ENCODE peak calls at places on chromosome 22, in eight cellular contexts. R, F, O, A, H, C, N and V are unnamed samples.

GRCh38 chr22:39173787-39174497 is 21.5 kb upstream of the CBX7 start:
- DNase-seq in R (no peak), F (no peak), O (no peak), A (peak; percentile 54), H (no peak), C (peak; percentile 52), N (no peak), V (no peak)

GRCh38 chr22:38923463-38924196 is 33.8 kb upstream of the APOBEC3A start:
- DNase-seq in R (peak; percentile 77), F (no peak), O (peak; percentile 46), A (no peak), H (no peak), C (peak; percentile 23), N (peak; percentile 78), V (peak; percentile 28)

GRCh38 chr22:44245438-44245837 is 64.7 kb downstream of the PARVG start:
- DNase-seq in R (peak; percentile 26), F (peak; percentile 81), O (no peak), A (no peak), H (no peak), C (no peak), N (no peak), V (no peak)

GRCh38 chr22:39288135-39288898 is 31.1 kb downstream of the RPL3 start:
- DNase-seq in R (no peak), F (no peak), O (no peak), A (no peak), H (no peak), C (no peak), N (no peak), V (no peak)

GRCh38 chr22:41810022-41810421 is 9.5 kb downstream of the CCDC134 start:
- DNase-seq in R (no peak), F (no peak), O (no peak), A (no peak), H (no peak), C (no peak), N (no peak), V (no peak)

GRCh38 chr22:30210235-30210831 is 36.2 kb downstream of the LIF start:
- DNase-seq in R (no peak), F (no peak), O (no peak), A (no peak), H (no peak), C (peak; percentile 43), N (peak; percentile 52), V (no peak)

GRCh38 chr22:29359469-29359868 is 28.9 kb downstream of the AP1B1 start:
- DNase-seq in R (peak; percentile 37), F (no peak), O (no peak), A (no peak), H (no peak), C (peak; percentile 67), N (no peak), V (no peak)

GRCh38 chr22:22901578-22902218 is 14.1 kb downstream of the IGLL5 start:
- DNase-seq in R (no peak), F (no peak), O (no peak), A (no peak), H (peak; percentile 65), C (no peak), N (no peak), V (no peak)

GRCh38 chr22:28283025-28283654 is 364.1 kb upstream of the PITPNB start:
- DNase-seq in R (no peak), F (no peak), O (no peak), A (no peak), H (no peak), C (no peak), N (no peak), V (no peak)

GRCh38 chr22:38549106-38549884 is 20.7 kb downstream of the DMC1 start:
- DNase-seq in R (no peak), F (no peak), O (no peak), A (no peak), H (no peak), C (no peak), N (no peak), V (no peak)

GRCh38 chr22:46202897-46203589 is 47.0 kb downstream of the CDPF1 start:
- DNase-seq in R (no peak), F (no peak), O (no peak), A (no peak), H (no peak), C (no peak), N (no peak), V (no peak)

GRCh38 chr22:46463435-46464227 is 73.8 kb downstream of the CELSR1 start:
- DNase-seq in R (no peak), F (no peak), O (no peak), A (no peak), H (no peak), C (no peak), N (no peak), V (no peak)

GRCh38 chr22:30701872-30702271 is 7.2 kb downstream of the OSBP2 start:
- DNase-seq in R (no peak), F (no peak), O (no peak), A (no peak), H (no peak), C (no peak), N (no peak), V (no peak)

GRCh38 chr22:36563001-36563400 is 34.0 kb upstream of the EIF3D start:
- DNase-seq in R (no peak), F (no peak), O (no peak), A (no peak), H (no peak), C (no peak), N (no peak), V (no peak)
- H3K27me3 ChIP-seq in R (peaks cover 3% of the 10 kb centered on the region), F (peaks cover 8% of the 10 kb centered on the region), O (peaks cover 9% of the 10 kb centered on the region), A (peaks cover 12% of the 10 kb centered on the region), H (peaks cover 2% of the 10 kb centered on the region), C (no peaks in the 10 kb centered on the region), N (no peaks in the 10 kb centered on the region), V (no peaks in the 10 kb centered on the region)

GRCh38 chr22:24989541-24989951 is 37.0 kb downstream of the KIAA1671 start:
- DNase-seq in R (no peak), F (no peak), O (no peak), A (no peak), H (no peak), C (no peak), N (no peak), V (no peak)
- H3K4me3 ChIP-seq in R (no peak overlapping the region), F (no peak overlapping the region), O (no peak overlapping the region), A (no peak overlapping the region), H (no peak overlapping the region), C (no peak overlapping the region), N (no peak overlapping the region), V (no peak overlapping the region)

GRCh38 chr22:50445071-50445879 is 29.6 kb downstream of the SBF1 start:
- DNase-seq in R (peak; percentile 68), F (no peak), O (peak; percentile 6), A (no peak), H (no peak), C (no peak), N (no peak), V (no peak)
- H3K36me3 ChIP-seq in R (peaks cover 12% of the 10 kb centered on the region), F (peaks cover 42% of the 10 kb centered on the region), O (peaks cover 49% of the 10 kb centered on the region), A (peaks cover 15% of the 10 kb centered on the region), H (peaks cover 25% of the 10 kb centered on the region), C (peaks cover 6% of the 10 kb centered on the region), N (peaks cover 3% of the 10 kb centered on the region), V (peaks cover 34% of the 10 kb centered on the region)

GRCh38 chr22:25417792-25418191 is 146.7 kb upstream of the GRK3 start:
- DNase-seq in R (no peak), F (no peak), O (no peak), A (no peak), H (no peak), C (no peak), N (no peak), V (no peak)
- H3K27me3 ChIP-seq in R (no peaks in the 10 kb centered on the region), F (peaks cover 34% of the 10 kb centered on the region), O (peaks cover 10% of the 10 kb centered on the region), A (peaks cover 16% of the 10 kb centered on the region), H (peaks cover 3% of the 10 kb centered on the region), C (peaks cover 20% of the 10 kb centered on the region), N (no peaks in the 10 kb centered on the region), V (no peaks in the 10 kb centered on the region)

GRCh38 chr22:37187891-37188761 is at the start of gene C1QTNF6:
- DNase-seq in R (no peak), F (no peak), O (no peak), A (no peak), H (no peak), C (peak; percentile 95), N (no peak), V (no peak)
- H3K4me3 ChIP-seq in R (no peak within 1 kb of the TSS), F (peak within 1 kb of the TSS; percentile 40), O (peak within 1 kb of the TSS; percentile 39), A (no peak within 1 kb of the TSS), H (no peak within 1 kb of the TSS), C (no peak within 1 kb of the TSS), N (no peak within 1 kb of the TSS), V (peak within 1 kb of the TSS; percentile 67)

DNA sequence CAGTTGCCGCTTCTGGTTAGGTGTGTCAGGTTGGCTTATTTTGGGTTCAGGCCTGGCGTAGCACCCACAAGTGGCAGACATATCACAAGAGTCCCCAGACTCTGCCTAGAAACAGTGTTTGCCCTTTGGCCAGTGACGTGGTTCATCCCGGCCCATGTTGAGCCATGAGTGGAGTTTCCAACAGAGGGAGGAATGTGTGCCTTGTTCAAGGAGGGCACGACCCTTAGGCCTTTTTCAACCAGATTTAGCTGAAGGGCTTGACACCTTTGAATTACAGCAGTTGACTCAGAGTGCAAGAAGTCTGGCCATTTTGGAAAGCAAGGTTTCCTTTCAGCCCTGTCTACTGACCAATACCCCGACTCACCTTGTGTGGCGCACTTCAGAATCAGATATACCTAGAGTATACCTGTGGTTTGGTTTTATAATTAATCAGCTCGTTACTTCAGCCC is 15.1 kb upstream of the AIFM3 start:
- DNase-seq in R (no peak), F (no peak), O (no peak), A (no peak), H (no peak), C (no peak), N (no peak), V (no peak)
- H3K36me3 ChIP-seq in R (peaks cover 17% of the 10 kb centered on the region), F (peaks cover 14% of the 10 kb centered on the region), O (peaks cover 14% of the 10 kb centered on the region), A (peaks cover 44% of the 10 kb centered on the region), H (peaks cover 19% of the 10 kb centered on the region), C (peaks cover 6% of the 10 kb centered on the region), N (peaks cover 5% of the 10 kb centered on the region), V (peaks cover 17% of the 10 kb centered on the region)

GRCh38 chr22:36595154-36595553 is 66.2 kb upstream of the EIF3D start:
- DNase-seq in R (no peak), F (no peak), O (no peak), A (no peak), H (no peak), C (no peak), N (no peak), V (no peak)

GRCh38 chr22:36590441-36591056 is 61.6 kb upstream of the EIF3D start:
- DNase-seq in R (no peak), F (no peak), O (no peak), A (no peak), H (no peak), C (no peak), N (no peak), V (no peak)

GRCh38 chr22:36589856-36590255 is 60.9 kb upstream of the EIF3D start:
- DNase-seq in R (no peak), F (no peak), O (no peak), A (no peak), H (no peak), C (no peak), N (no peak), V (no peak)

GRCh38 chr22:36595968-36596367 is 67.0 kb upstream of the EIF3D start:
- DNase-seq in R (no peak), F (no peak), O (no peak), A (no peak), H (no peak), C (no peak), N (no peak), V (no peak)

GRCh38 chr22:36594569-36594968 is 65.6 kb upstream of the EIF3D start:
- DNase-seq in R (no peak), F (no peak), O (no peak), A (no peak), H (no peak), C (no peak), N (no peak), V (no peak)
- H3K27me3 ChIP-seq in R (peaks cover 4% of the 10 kb centered on the region), F (peaks cover 3% of the 10 kb centered on the region), O (no peaks in the 10 kb centered on the region), A (no peaks in the 10 kb centered on the region), H (no peaks in the 10 kb centered on the region), C (no peaks in the 10 kb centered on the region), N (no peaks in the 10 kb centered on the region), V (no peaks in the 10 kb centered on the region)

GRCh38 chr22:20237480-20238440 is 30.4 kb downstream of the RTN4R start:
- DNase-seq in R (no peak), F (no peak), O (no peak), A (peak; percentile 39), H (no peak), C (no peak), N (peak; percentile 39), V (no peak)
- H3K4me3 ChIP-seq in R (no peak overlapping the region), F (no peak overlapping the region), O (no peak overlapping the region), A (no peak overlapping the region), H (no peak overlapping the region), C (no peak overlapping the region), N (no peak overlapping the region), V (no peak overlapping the region)